ENCODE peak calls at places on chromosomes 12 and 14, in nine cellular contexts. P is stomach; I is fibroblast of lung; N is AG04450; B is GM23338; D is uterus; L is PC-3; O is kidney; T is CD4-positive, alpha-beta T cell. K is an unnamed sample.

GRCh38 chr14:74505831-74506230 is 12.3 kb downstream of the ISCA2 start:
- DNase-seq in P (no peak), I (no peak), N (no peak), B (no peak), D (no peak), L (no peak), O (no peak), T (no peak), K (no peak)

GRCh38 chr12:106584104-106585064 is 1.6 kb downstream of the RFX4 start:
- DNase-seq in P (no peak), I (no peak), N (no peak), B (peak; percentile 55), D (no peak), L (no peak), O (peak; percentile 72), T (no peak), K (no peak)

GRCh38 chr12:84960918-84961317 is 48.3 kb upstream of the SLC6A15 start:
- DNase-seq in P (no peak), I (no peak), N (no peak), B (no peak), D (no peak), L (no peak), O (no peak), T (no peak), K (no peak)

GRCh38 chr12:5014269-5014668 is 29.4 kb upstream of the KCNA5 start:
- DNase-seq in P (no peak), I (peak; percentile 15), N (no peak), B (no peak), D (no peak), L (no peak), O (no peak), T (no peak), K (no peak)

GRCh38 chr14:90438841-90439240 is 42.0 kb downstream of the CALM1 start:
- DNase-seq in P (no peak), I (no peak), N (no peak), B (no peak), D (no peak), L (peak; percentile 34), O (no peak), T (no peak), K (no peak)

GRCh38 chr14:49692191-49692757 is 646 bp upstream of the KLHDC1 start:
- DNase-seq in P (no peak), I (no peak), N (no peak), B (no peak), D (no peak), L (no peak), O (no peak), T (no peak), K (no peak)

GRCh38 chr12:47850153-47851084 is 30.7 kb upstream of the HDAC7 start:
- DNase-seq in P (no peak), I (peak; percentile 58), N (no peak), B (peak; percentile 32), D (no peak), L (no peak), O (no peak), T (no peak), K (no peak)

GRCh38 chr14:55752580-55753365 is 172.8 kb downstream of the KTN1 start:
- DNase-seq in P (peak; percentile 87), I (peak; percentile 87), N (peak; percentile 24), B (peak; percentile 75), D (no peak), L (peak; percentile 100), O (no peak), T (no peak), K (peak; percentile 38)

GRCh38 chr14:41285193-41285748 is 321.4 kb upstream of the LRFN5 start:
- DNase-seq in P (peak; percentile 26), I (peak; percentile 19), N (no peak), B (peak; percentile 66), D (no peak), L (peak; percentile 76), O (no peak), T (no peak), K (peak; percentile 1)

GRCh38 chr12:49636979-49637378 is 13.6 kb downstream of the PRPF40B start:
- DNase-seq in P (peak; percentile 52), I (peak; percentile 77), N (peak; percentile 39), B (peak; percentile 84), D (peak; percentile 75), L (peak; percentile 65), O (peak; percentile 45), T (peak; percentile 37), K (no peak)

GRCh38 chr12:57461326-57461903 is 1.8 kb downstream of the GLI1 start:
- DNase-seq in P (peak; percentile 46), I (peak; percentile 52), N (no peak), B (peak; percentile 95), D (peak; percentile 78), L (peak; percentile 32), O (peak; percentile 94), T (no peak), K (peak; percentile 66)

GRCh38 chr12:108214486-108214885 is 85.4 kb downstream of the WSCD2 start:
- DNase-seq in P (no peak), I (peak; percentile 7), N (no peak), B (peak; percentile 80), D (no peak), L (peak; percentile 37), O (no peak), T (no peak), K (peak; percentile 58)

GRCh38 chr12:54285150-54286041 is 4.9 kb downstream of the HNRNPA1 start:
- DNase-seq in P (no peak), I (no peak), N (no peak), B (no peak), D (no peak), L (no peak), O (no peak), T (no peak), K (no peak)
- TF ChIP-seq CTCF in P (no peak), I (no peak), N (peak; percentile 46), B (no peak), D (no peak), L (peak; percentile 45), O (peak; percentile 7), T (peak; percentile 40), K (peak; percentile 13)

GRCh38 chr12:122171399-122171798 is 2.6 kb downstream of the IL31 start:
- DNase-seq in P (no peak), I (no peak), N (no peak), B (no peak), D (no peak), L (no peak), O (no peak), T (no peak), K (no peak)
- H3K27ac ChIP-seq in P (no peak overlapping the region), I (no peak overlapping the region), N (no peak overlapping the region), B (no peak overlapping the region), D (no peak overlapping the region), L (no peak overlapping the region), O (no peak overlapping the region), T (no peak overlapping the region), K (no peak overlapping the region)

GRCh38 chr12:122473543-122474323 is 27.0 kb downstream of the ZCCHC8 start:
- DNase-seq in P (peak; percentile 23), I (peak; percentile 60), N (no peak), B (no peak), D (peak; percentile 74), L (no peak), O (no peak), T (no peak), K (peak; percentile 49)
- TF ChIP-seq CTCF in P (no peak), I (no peak), N (no peak), B (no peak), D (no peak), L (no peak), O (no peak), T (no peak), K (no peak)

DNA sequence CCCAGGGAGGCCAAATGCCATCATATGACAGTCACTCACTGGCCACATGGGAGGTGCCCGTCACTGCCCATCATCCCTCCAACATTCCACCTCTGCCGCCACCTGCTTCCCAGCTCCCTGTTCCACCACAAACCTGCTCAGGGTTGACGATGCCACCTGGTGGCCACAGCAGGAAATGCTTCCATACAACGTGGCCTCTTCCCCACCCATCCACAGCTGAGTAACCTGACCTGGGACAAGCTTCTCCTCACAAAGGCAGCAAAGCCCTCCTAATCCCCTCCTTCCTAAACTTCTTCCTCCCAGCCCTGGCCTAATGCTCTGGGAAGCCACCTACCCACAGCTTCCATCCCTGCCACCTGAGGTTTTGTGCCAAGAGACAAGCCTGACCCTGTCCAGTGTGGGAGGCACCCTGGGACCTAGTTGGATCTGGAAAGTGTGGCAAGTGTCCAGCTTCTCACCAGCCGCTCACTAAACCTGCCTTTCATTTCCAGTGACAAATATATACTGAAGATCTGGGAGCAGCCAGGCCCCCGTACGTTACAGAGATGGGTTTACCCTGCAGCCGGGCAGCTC is 4.3 kb downstream of the DEGS2 start:
- DNase-seq in P (no peak), I (peak; percentile 15), N (no peak), B (peak; percentile 91), D (no peak), L (peak; percentile 64), O (peak; percentile 71), T (no peak), K (peak; percentile 42)
- H3K27ac ChIP-seq in P (peak overlapping the region; percentile 78), I (no peak overlapping the region), N (no peak overlapping the region), B (no peak overlapping the region), D (peak overlapping the region; percentile 23), L (no peak overlapping the region), O (no peak overlapping the region), T (no peak overlapping the region), K (peak overlapping the region; percentile 35)

GRCh38 chr12:78118036-78118435 is 287.3 kb downstream of the NAV3 start:
- DNase-seq in P (no peak), I (no peak), N (no peak), B (peak; percentile 73), D (no peak), L (no peak), O (no peak), T (no peak), K (no peak)
- TF ChIP-seq CTCF in P (no peak), I (no peak), N (peak; percentile 10), B (peak; percentile 73), D (no peak), L (peak; percentile 45), O (no peak), T (no peak), K (no peak)

GRCh38 chr12:120726510-120726793 is 826 bp downstream of the ACADS start:
- DNase-seq in P (no peak), I (no peak), N (no peak), B (no peak), D (no peak), L (no peak), O (no peak), T (no peak), K (no peak)
- H3K27ac ChIP-seq in P (peak overlapping the region; percentile 87), I (no peak overlapping the region), N (no peak overlapping the region), B (no peak overlapping the region), D (no peak overlapping the region), L (no peak overlapping the region), O (peak overlapping the region; percentile 70), T (no peak overlapping the region), K (no peak overlapping the region)

GRCh38 chr14:92362781-92363235 is 39.8 kb downstream of the SLC24A4 start:
- DNase-seq in P (no peak), I (no peak), N (no peak), B (no peak), D (no peak), L (peak; percentile 64), O (peak; percentile 91), T (no peak), K (no peak)
- TF ChIP-seq CTCF in P (no peak), I (no peak), N (no peak), B (no peak), D (no peak), L (no peak), O (no peak), T (no peak), K (no peak)

GRCh38 chr14:75523771-75524171 is 1.5 kb downstream of the BATF start:
- DNase-seq in P (no peak), I (peak; percentile 17), N (no peak), B (no peak), D (peak; percentile 38), L (peak; percentile 53), O (no peak), T (no peak), K (no peak)
- H3K27ac ChIP-seq in P (peak overlapping the region; percentile 83), I (no peak overlapping the region), N (no peak overlapping the region), B (no peak overlapping the region), D (peak overlapping the region; percentile 17), L (no peak overlapping the region), O (no peak overlapping the region), T (peak overlapping the region; percentile 38), K (no peak overlapping the region)

K was measured in RWPE1.